ENCODE peak calls at places on chromosomes 12 and 14, in ten cellular contexts. B, U, Y, D, T, Q, W, G, A and Z are unnamed samples.

GRCh38 chr14:94014375-94014774 is 11.8 kb upstream of the OTUB2 start:
- DNase-seq in U (no peak), G (no peak), B (no peak), A (no peak), Y (no peak), T (no peak), W (no peak), D (no peak), Q (no peak), Z (no peak)

GRCh38 chr12:56013482-56013881 is 7.4 kb upstream of the IKZF4 start:
- DNase-seq in B (no peak), T (no peak), A (no peak), G (no peak), U (no peak), Y (no peak), W (no peak), Q (peak), D (no peak), Z (no peak)

GRCh38 chr14:75258079-75258802 is 20.4 kb upstream of the FOS start:
- DNase-seq in D (no peak), Y (peak), Q (peak), G (no peak), U (peak), B (no peak), A (peak), W (peak), T (peak), Z (no peak)

GRCh38 chr14:53842938-53843337 is 113.7 kb downstream of the BMP4 start:
- DNase-seq in G (no peak), W (peak), Y (no peak), Q (no peak), A (no peak), D (peak), U (peak), B (no peak), T (no peak), Z (peak)

GRCh38 chr12:5789469-5789968 is 155.5 kb downstream of the ANO2 start:
- DNase-seq in G (no peak), D (no peak), U (no peak), W (no peak), T (peak), A (peak), Q (no peak), Y (no peak), B (peak), Z (no peak)

GRCh38 chr14:67668559-67668958 is 5.9 kb downstream of the VTI1B start:
- DNase-seq in G (no peak), U (no peak), Q (no peak), T (no peak), W (no peak), D (no peak), Y (no peak), A (no peak), B (no peak), Z (no peak)

GRCh38 chr12:131098178-131098981 is 144.7 kb downstream of the ADGRD1 start:
- DNase-seq in Q (no peak), T (no peak), A (no peak), D (no peak), U (peak), B (no peak), W (no peak), G (peak), Y (no peak), Z (no peak)

GRCh38 chr14:51458563-51458955 is 193.2 kb upstream of the FRMD6 start:
- DNase-seq in Q (no peak), B (peak), D (no peak), Y (no peak), A (peak), G (no peak), U (no peak), T (no peak), W (peak), Z (no peak)

GRCh38 chr12:125132698-125133400 is 67.6 kb downstream of the AACS start:
- DNase-seq in W (peak), U (no peak), T (no peak), Y (no peak), A (peak), B (no peak), G (no peak), D (no peak), Q (no peak), Z (no peak)

GRCh38 chr14:72590577-72590976 is 303.3 kb downstream of the DPF3 start:
- DNase-seq in Q (no peak), T (no peak), A (no peak), G (no peak), B (no peak), Y (no peak), U (no peak), D (no peak), W (no peak), Z (no peak)

GRCh38 chr14:102795060-102795925 is 18.0 kb downstream of the TRAF3 start:
- DNase-seq in Q (peak), W (peak), A (peak), U (peak), B (peak), G (no peak), T (peak), D (peak), Y (peak), Z (peak)

GRCh38 chr12:103043531-103044445 is 86.3 kb downstream of the ASCL1 start:
- DNase-seq in T (no peak), D (no peak), A (no peak), G (no peak), B (no peak), U (no peak), Y (no peak), W (no peak), Q (no peak), Z (no peak)

GRCh38 chr12:120936197-120936596 is 32.0 kb upstream of the SPPL3 start:
- DNase-seq in U (no peak), W (no peak), D (no peak), T (peak), B (no peak), Q (no peak), Y (peak), A (no peak), G (no peak), Z (no peak)

GRCh38 chr12:29317556-29318363 is 63.2 kb downstream of the ERGIC2 start:
- DNase-seq in Y (no peak), D (peak), G (no peak), U (no peak), Q (peak), A (peak), B (peak), W (peak), T (peak), Z (peak)

GRCh38 chr14:30482270-30482669 is 76.7 kb upstream of the G2E3 start:
- DNase-seq in A (no peak), D (no peak), G (no peak), U (no peak), W (no peak), T (no peak), B (no peak), Y (no peak), Q (no peak), Z (no peak)

GRCh38 chr14:105477659-105478623 is 3.3 kb downstream of the CRIP2 start:
- DNase-seq in U (no peak), Y (peak), D (no peak), W (no peak), G (peak), Q (no peak), T (no peak), A (no peak), B (no peak), Z (no peak)

GRCh38 chr12:49190317-49190716 is 1.4 kb upstream of the TUBA1A start:
- DNase-seq in W (no peak), T (no peak), D (no peak), G (no peak), B (no peak), Q (no peak), Y (peak), A (no peak), U (no peak), Z (no peak)

GRCh38 chr12:32102234-32102633 is 4.4 kb upstream of the BICD1 start:
- DNase-seq in W (peak), B (no peak), T (no peak), D (no peak), Q (no peak), U (no peak), G (no peak), A (peak), Y (no peak), Z (no peak)

DNA sequence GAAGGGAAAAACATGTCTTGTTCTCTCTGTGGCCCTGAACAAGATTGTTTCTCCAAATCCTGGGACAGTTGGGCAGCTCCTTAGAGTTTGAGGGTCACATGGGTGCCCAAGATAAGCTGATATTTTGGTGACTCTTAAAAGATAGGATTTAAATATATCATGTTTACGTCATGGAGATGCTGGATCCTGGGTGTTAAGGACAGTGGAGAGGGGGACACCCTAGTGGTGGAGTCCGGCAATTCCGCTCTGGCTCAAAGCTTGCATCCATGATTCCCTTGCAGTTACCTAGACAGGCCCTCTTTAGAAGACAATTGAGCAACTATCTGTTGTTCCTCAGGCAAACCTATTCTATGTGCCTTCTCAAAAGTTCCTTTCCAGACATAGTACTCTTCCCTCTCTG is 101.8 kb downstream of the CMKLR1 start:
- DNase-seq in Y (no peak), U (no peak), W (no peak), Q (no peak), D (no peak), G (no peak), B (no peak), T (no peak), A (no peak), Z (no peak)
- TF ChIP-seq CTCF in Y (no peak), U (no peak), W (peak), Q (no peak), D (peak), G (no peak), B (peak), T (no peak), A (peak), Z (no peak)

DNA sequence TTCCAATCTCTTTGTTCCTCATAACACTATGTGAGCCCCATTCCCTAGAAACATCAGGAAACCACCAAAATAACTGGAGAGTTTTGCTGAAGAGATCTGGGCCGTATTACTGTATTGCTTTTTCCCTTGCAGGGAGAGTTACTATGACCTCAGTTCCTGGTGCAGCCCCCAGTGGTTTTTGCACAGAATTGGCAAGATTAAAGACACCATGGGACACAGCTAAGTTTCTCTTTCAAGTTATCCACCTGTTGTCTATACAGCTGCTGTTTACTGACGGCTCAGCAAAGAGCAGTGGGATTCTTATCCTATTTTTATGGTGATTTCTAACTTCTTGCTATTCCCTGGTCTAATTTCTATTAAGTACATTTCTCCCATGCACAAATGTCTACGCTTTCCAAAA is 77.1 kb upstream of the SLC35F4 start:
- DNase-seq in T (no peak), W (no peak), Q (no peak), D (no peak), B (no peak), G (no peak), A (no peak), U (no peak), Y (no peak), Z (no peak)
- TF ChIP-seq CTCF in T (no peak), W (no peak), Q (no peak), D (no peak), B (no peak), G (no peak), A (no peak), U (no peak), Y (no peak), Z (no peak)

DNA sequence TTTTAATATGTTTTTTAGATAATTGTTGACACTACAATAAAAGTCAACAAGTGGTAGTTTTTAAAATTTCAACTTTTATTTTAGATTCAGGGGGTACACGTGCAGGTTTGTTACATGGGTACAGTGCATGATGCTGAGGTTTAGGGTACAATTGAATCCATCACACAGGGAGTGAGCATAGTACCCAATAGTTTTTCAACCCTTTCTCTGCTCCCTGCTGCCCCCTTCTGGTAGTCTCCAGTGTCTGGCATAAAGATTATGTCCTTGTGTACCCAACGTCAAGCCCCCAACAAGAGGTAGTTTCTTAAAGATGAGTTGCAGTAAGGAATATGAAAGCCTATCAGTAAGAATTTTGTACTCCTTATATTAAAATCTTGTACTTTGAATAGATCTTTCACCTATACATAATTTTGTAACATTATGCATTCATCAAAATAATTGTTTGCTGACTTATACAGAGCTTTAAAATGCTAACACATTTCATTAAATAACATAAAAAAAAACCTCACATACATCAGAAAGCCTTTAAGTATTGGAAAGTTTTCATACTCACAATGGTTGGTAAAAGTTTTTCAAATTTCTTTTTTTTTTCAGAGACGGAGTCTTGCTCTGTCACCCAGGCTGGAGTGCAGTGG is 5.4 kb upstream of the RALGAPA1 start:
- DNase-seq in G (peak), T (no peak), U (peak), A (peak), D (peak), Q (peak), B (peak), Y (no peak), W (peak), Z (peak)
- TF ChIP-seq CTCF in G (peak), T (no peak), U (peak), A (peak), D (peak), Q (peak), B (peak), Y (peak), W (peak), Z (peak)

GRCh38 chr14:20350860-20351259 is 7.4 kb downstream of the PARP2 start:
- DNase-seq in T (no peak), Q (no peak), A (peak), B (no peak), Y (no peak), U (no peak), G (no peak), W (no peak), D (no peak), Z (no peak)
- TF ChIP-seq CTCF in T (no peak), Q (no peak), A (peak), B (no peak), Y (no peak), U (peak), G (no peak), W (peak), D (no peak), Z (no peak)